ENCODE peak calls at places on chromosomes 7 and 10, in four cellular contexts. H, Y, V and N are unnamed samples.

GRCh38 chr7:123440202-123440601 is 94.2 kb downstream of the IQUB start:
- DNase-seq in H (no peak), Y (no peak), V (no peak), N (no peak)

GRCh38 chr7:156842740-156843140 is 50.2 kb downstream of the LMBR1 start:
- DNase-seq in H (no peak), Y (peak; percentile 47), V (no peak), N (no peak)

GRCh38 chr7:39353615-39354376 is 212.4 kb upstream of the YAE1 start:
- DNase-seq in H (no peak), Y (no peak), V (no peak), N (no peak)

GRCh38 chr7:34013421-34013820 is 108.1 kb downstream of the BMPER start:
- DNase-seq in H (no peak), Y (no peak), V (no peak), N (no peak)

GRCh38 chr10:15858895-15859294 is 1.4 kb downstream of the MINDY3 start:
- DNase-seq in H (no peak), Y (no peak), V (no peak), N (no peak)

GRCh38 chr10:115829501-115830215 is 443.3 kb downstream of the GFRA1 start:
- DNase-seq in H (no peak), Y (no peak), V (no peak), N (no peak)

GRCh38 chr7:71235263-71235662 is 103.3 kb downstream of the GALNT17 start:
- DNase-seq in H (no peak), Y (no peak), V (no peak), N (no peak)

GRCh38 chr7:92461027-92462003 is 14.0 kb downstream of the GATAD1 start:
- DNase-seq in H (peak; percentile 29), Y (peak; percentile 53), V (peak; percentile 41), N (peak; percentile 33)

GRCh38 chr7:24825931-24826661 is 68.8 kb upstream of the GSDME start:
- DNase-seq in H (peak; percentile 99), Y (peak; percentile 60), V (peak; percentile 93), N (no peak)

GRCh38 chr10:34861293-34862004 is 46.4 kb upstream of the PARD3 start:
- DNase-seq in H (peak; percentile 27), Y (no peak), V (no peak), N (no peak)

GRCh38 chr10:119817991-119818888 is 54.4 kb downstream of the MCMBP start:
- DNase-seq in H (no peak), Y (no peak), V (no peak), N (no peak)

GRCh38 chr10:127945335-127945734 is 38.4 kb downstream of the PTPRE start:
- DNase-seq in H (no peak), Y (no peak), V (peak; percentile 74), N (no peak)

GRCh38 chr7:44196450-44196872 is 4.3 kb upstream of the YKT6 start:
- DNase-seq in H (peak; percentile 21), Y (peak; percentile 73), V (peak; percentile 47), N (no peak)

GRCh38 chr7:91656486-91657237 is 223.8 kb downstream of the MTERF1 start:
- DNase-seq in H (no peak), Y (no peak), V (no peak), N (no peak)

GRCh38 chr10:13496931-13497330 is 31.9 kb downstream of the BEND7 start:
- DNase-seq in H (no peak), Y (no peak), V (no peak), N (no peak)

GRCh38 chr7:141558544-141559183 is 7.5 kb downstream of the AGK start:
- DNase-seq in H (no peak), Y (no peak), V (no peak), N (no peak)

GRCh38 chr10:125000366-125001312 is 58.7 kb downstream of the ZRANB1 start:
- DNase-seq in H (no peak), Y (no peak), V (no peak), N (no peak)

GRCh38 chr7:133705596-133705995 is 421.5 kb upstream of the LRGUK start:
- DNase-seq in H (no peak), Y (no peak), V (peak; percentile 74), N (peak; percentile 86)

GRCh38 chr7:91064938-91065337 is 199.3 kb upstream of the FZD1 start:
- DNase-seq in H (no peak), Y (no peak), V (no peak), N (no peak)

GRCh38 chr7:64839910-64840309 is 45.7 kb downstream of the ZNF138 start:
- DNase-seq in H (no peak), Y (no peak), V (no peak), N (no peak)

GRCh38 chr7:17943006-17943405 is 2.7 kb upstream of the SNX13 start:
- DNase-seq in H (no peak), Y (no peak), V (no peak), N (no peak)

GRCh38 chr7:48040944-48041664 is 5.8 kb downstream of the C7orf57 start:
- DNase-seq in H (no peak), Y (no peak), V (no peak), N (no peak)

GRCh38 chr7:151993977-151994676 is 31.3 kb upstream of the GALNT11 start:
- DNase-seq in H (no peak), Y (no peak), V (no peak), N (no peak)

GRCh38 chr7:101775181-101775580 is 42.2 kb upstream of the CUX1 start:
- DNase-seq in H (no peak), Y (no peak), V (no peak), N (no peak)

GRCh38 chr7:1639578-1640175 is 30.4 kb upstream of the ELFN1 start:
- DNase-seq in H (no peak), Y (no peak), V (no peak), N (no peak)

GRCh38 chr10:133283931-133284330 is 7.3 kb upstream of the ADAM8 start:
- DNase-seq in H (no peak), Y (no peak), V (no peak), N (no peak)
- TF ChIP-seq SIN3A in H (no peak), Y (no peak), V (no peak), N (no peak)

DNA sequence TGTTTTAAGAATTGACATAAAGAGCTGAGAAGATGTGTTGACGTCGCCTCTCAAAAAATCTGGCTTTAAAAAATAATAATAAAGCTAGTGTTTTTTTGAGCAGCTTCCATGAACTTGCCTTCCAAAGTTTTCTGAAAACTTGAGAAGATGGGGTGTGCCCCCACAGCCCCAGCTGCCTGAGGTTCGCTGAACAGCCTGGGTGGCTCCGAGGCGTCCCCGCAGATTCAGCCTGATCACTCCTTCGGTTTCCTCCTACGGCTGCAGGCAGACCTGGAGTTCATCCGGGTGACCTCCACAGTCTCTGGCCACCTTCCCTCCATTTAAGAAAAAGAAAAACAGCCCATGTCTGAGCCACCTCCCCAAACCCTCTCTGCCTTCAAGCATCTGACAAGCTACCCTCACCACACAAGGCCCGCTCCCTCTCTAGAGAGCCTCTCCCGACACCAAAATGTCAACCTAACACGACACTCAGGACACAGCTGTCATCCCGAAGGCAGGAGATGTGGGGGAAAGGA is 177.8 kb downstream of the PTPRN2 start:
- DNase-seq in H (no peak), Y (no peak), V (no peak), N (no peak)
- TF ChIP-seq TCF7L2 in H (no peak), Y (no peak), V (no peak), N (no peak)

GRCh38 chr10:48289652-48290238 is 15.2 kb upstream of the FRMPD2 start:
- DNase-seq in H (peak; percentile 54), Y (peak; percentile 89), V (peak; percentile 57), N (peak; percentile 60)

GRCh38 chr10:48290286-48290685 is 15.8 kb upstream of the FRMPD2 start:
- DNase-seq in H (no peak), Y (no peak), V (no peak), N (no peak)

GRCh38 chr10:48288661-48289060 is 14.2 kb upstream of the FRMPD2 start:
- DNase-seq in H (no peak), Y (no peak), V (no peak), N (no peak)

GRCh38 chr10:48292616-48293015 is 13.9 kb upstream of the MAPK8 start:
- DNase-seq in H (no peak), Y (no peak), V (no peak), N (no peak)

GRCh38 chr10:48291190-48291589 is 15.3 kb upstream of the MAPK8 start:
- DNase-seq in H (peak; percentile 6), Y (peak; percentile 35), V (no peak), N (no peak)
- TF ChIP-seq SIN3A in H (no peak), Y (no peak), V (no peak), N (no peak)

DNA sequence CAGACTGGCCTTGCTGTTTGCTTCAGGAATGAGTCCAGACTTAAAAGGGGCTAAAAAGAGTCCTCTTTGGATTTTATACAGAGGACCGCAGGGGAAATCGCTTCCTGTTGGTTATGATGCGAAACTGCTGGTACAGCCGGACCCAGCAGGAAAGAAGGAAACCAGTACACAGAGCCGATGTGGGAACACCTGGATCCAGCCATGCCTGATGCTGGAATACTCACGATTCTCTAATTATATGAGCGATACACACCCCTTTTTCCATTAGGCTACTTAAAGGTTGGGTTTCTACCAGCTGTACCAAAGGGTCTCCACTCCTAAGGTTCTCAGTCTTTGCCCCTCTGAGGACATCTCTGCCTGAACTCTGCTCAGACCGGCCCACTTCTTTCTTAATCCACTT is 27.7 kb downstream of the ZNF777 start:
- DNase-seq in H (no peak), Y (no peak), V (no peak), N (no peak)
- TF ChIP-seq TCF7L2 in H (no peak), Y (no peak), V (no peak), N (no peak)

GRCh38 chr10:17287151-17287550 is 59.1 kb downstream of the VIM start:
- DNase-seq in H (no peak), Y (no peak), V (no peak), N (no peak)
- TF ChIP-seq SIN3A in H (no peak), Y (no peak), V (no peak), N (no peak)

GRCh38 chr10:81708946-81709345 is 166.0 kb upstream of the NRG3 start:
- DNase-seq in H (no peak), Y (no peak), V (no peak), N (no peak)

DNA sequence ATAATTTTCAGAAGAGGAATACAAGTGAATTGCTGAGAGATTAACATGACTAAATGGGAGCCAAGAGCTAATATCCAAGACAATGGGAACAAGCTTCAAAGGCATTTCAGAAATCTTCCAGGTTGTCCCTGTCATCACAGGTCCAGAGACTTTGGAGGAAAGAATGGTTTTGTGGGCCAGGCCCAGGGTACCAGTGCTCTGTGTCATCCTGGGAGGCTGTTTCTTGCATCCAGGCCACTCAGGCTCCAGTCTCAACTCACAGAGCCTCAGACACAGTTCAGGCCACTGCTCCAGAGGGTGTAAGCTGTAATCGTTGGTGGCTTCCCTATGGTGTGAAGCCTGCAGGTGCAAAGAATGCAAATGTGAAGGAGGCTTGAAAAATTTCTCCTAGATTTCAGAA is 170.4 kb upstream of the NRG3 start:
- DNase-seq in H (no peak), Y (no peak), V (no peak), N (no peak)
- TF ChIP-seq TCF7L2 in H (no peak), Y (no peak), V (no peak), N (no peak)

DNA sequence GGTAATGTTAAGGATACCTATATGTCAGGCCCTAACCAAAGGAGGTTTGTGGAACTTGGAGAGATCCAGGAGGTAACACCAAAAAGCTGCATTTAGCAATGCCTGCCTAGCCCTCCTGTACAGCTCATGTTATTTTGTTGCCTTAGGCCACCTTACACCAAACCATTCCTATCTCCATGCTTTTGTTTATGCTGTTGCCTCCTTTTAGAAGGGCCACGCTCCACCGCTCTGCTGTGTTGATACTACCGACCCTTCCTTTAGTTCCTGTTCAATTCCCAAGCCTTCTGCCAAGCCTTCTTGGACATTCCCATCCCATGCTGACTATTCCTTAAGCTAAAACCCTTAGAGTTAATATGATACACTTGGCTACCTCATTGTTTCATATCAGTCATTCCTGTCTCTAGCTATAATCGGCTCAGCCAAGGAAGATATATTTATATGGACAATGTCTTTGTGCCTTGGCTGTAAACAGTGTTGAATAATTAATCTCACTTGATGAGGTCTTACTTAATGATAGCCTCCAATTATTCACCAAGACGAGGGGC is 705.5 kb downstream of the LRMDA start:
- DNase-seq in H (no peak), Y (no peak), V (no peak), N (no peak)
- TF ChIP-seq SIN3A in H (no peak), Y (no peak), V (no peak), N (no peak)

GRCh38 chr10:123165445-123166072 is 11.4 kb downstream of the BUB3 start:
- DNase-seq in H (no peak), Y (no peak), V (no peak), N (no peak)
- TF ChIP-seq TCF7L2 in H (no peak), Y (no peak), V (no peak), N (no peak)